ENCODE peak calls at places on chromosomes 13 and 19, in four cellular contexts. P, X, J and Q are unnamed samples.

GRCh38 chr13:41308241-41308640 is 2.8 kb upstream of the NAA16 start:
- DNase-seq in P (no peak), X (no peak), J (no peak), Q (no peak)

GRCh38 chr13:28046981-28047380 is 53.4 kb downstream of the FLT3 start:
- DNase-seq in J (no peak), P (no peak), X (no peak), Q (no peak)

GRCh38 chr13:112625698-112626097 is 37.7 kb upstream of the TUBGCP3 start:
- DNase-seq in P (no peak), J (no peak), X (no peak), Q (no peak)

GRCh38 chr19:11088508-11089253 is 582 bp upstream of the LDLR start:
- DNase-seq in P (peak), X (no peak), J (no peak), Q (no peak)

GRCh38 chr19:9535934-9536333 is 2.5 kb downstream of the ZNF426 start:
- DNase-seq in J (no peak), X (no peak), P (no peak), Q (no peak)

GRCh38 chr13:75437582-75438318 is 44.2 kb downstream of the TBC1D4 start:
- DNase-seq in X (no peak), J (no peak), P (no peak), Q (no peak)

GRCh38 chr13:40536443-40537113 is 129.9 kb downstream of the FOXO1 start:
- DNase-seq in J (no peak), X (no peak), P (peak), Q (no peak)

GRCh38 chr13:49113526-49114286 is 106.4 kb upstream of the MLNR start:
- DNase-seq in P (peak), J (no peak), X (no peak), Q (no peak)

GRCh38 chr13:27997904-27998522 is 9.5 kb upstream of the URAD start:
- DNase-seq in P (peak), X (peak), J (no peak), Q (no peak)

DNA sequence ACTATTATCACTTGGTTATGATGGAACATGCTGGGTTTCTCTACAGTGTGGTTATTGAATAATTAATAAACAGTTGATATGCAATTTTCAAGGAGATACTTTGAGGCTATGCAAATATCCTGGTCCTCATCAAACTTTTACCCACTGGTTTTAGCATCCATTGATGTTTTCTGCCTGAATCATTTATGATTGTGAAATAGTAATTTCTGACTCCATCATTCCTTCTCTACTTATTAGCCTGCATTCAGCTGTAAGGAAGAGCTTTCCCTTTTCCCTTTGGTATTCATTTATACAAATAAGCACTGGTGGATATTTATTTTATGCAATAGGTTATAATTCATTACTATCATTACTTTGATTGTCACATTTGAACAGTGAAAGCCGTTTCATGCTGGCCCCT is 13.9 kb upstream of the DNAJC15 start:
- DNase-seq in J (no peak), P (no peak), X (no peak), Q (no peak)
- TF ChIP-seq GABPA in J (no peak), P (no peak), X (no peak), Q (no peak)

GRCh38 chr19:1135454-1135853 is 31.7 kb downstream of the GPX4 start:
- DNase-seq in J (no peak), X (no peak), P (no peak), Q (no peak)

GRCh38 chr19:1136201-1136600 is 32.4 kb downstream of the GPX4 start:
- DNase-seq in X (no peak), J (no peak), P (no peak), Q (no peak)

GRCh38 chr19:1133471-1133929 is 29.7 kb downstream of the GPX4 start:
- DNase-seq in P (no peak), J (peak), X (peak), Q (peak)

GRCh38 chr19:1132625-1133383 is 29.0 kb downstream of the GPX4 start:
- DNase-seq in X (no peak), J (no peak), P (no peak), Q (peak)

DNA sequence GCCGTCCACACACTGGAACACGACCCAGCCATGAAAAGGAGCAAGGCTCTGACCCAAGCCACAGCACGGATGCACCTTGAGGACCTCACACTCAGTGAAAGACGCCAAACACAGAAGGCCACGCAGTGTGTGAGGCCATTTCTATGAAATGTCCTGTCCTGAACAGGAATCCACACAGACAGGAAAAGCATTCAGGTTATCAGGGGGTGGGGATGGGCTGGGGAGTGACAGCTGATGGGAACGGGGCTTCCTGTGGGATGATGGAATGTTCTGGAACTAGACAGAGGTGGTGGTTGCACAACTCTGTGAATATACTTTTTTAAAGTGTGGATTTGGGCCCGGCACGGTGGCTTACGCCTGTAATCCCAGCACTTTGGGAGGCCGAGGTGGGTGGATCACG is 30.6 kb downstream of the GPX4 start:
- DNase-seq in J (no peak), X (no peak), P (no peak), Q (no peak)
- H3K27ac ChIP-seq in J (no peak), X (no peak), P (no peak), Q (no peak)

GRCh38 chr19:38837656-38838121 is 6.1 kb upstream of the ECH1 start:
- DNase-seq in X (no peak), P (peak), J (no peak), Q (no peak)
- H3K4me3 ChIP-seq in X (no peak), P (no peak), J (no peak), Q (no peak)

GRCh38 chr19:48501446-48501960 is 10.1 kb downstream of the LMTK3 start:
- DNase-seq in J (no peak), P (peak), X (peak), Q (peak)
- TF ChIP-seq GABPA in J (no peak), P (peak), X (peak), Q (no peak)